ENCODE peak calls at places on chromosomes 6 and 20, in six cellular contexts. One of them, this sample, is unnamed.

GRCh38 chr6:105112577-105112976 is 67.2 kb downstream of the POPDC3 start:
- DNase-seq in right atrium auricular region: no peak
- DNase-seq in CD4-positive, alpha-beta T cell: no peak
- DNase-seq in RPMI7951: peak
- DNase-seq in adrenal gland: no peak
- DNase-seq in GM10248: no peak
- DNase-seq in this sample: no peak

GRCh38 chr6:152401978-152402377 is 235.2 kb downstream of the SYNE1 start:
- DNase-seq in adrenal gland: no peak
- DNase-seq in CD4-positive, alpha-beta T cell: no peak
- DNase-seq in GM10248: no peak
- DNase-seq in RPMI7951: peak
- DNase-seq in right atrium auricular region: no peak
- DNase-seq in this sample: no peak

GRCh38 chr6:147738089-147738488 is 229.6 kb downstream of the SAMD5 start:
- DNase-seq in RPMI7951: no peak
- DNase-seq in right atrium auricular region: no peak
- DNase-seq in GM10248: no peak
- DNase-seq in adrenal gland: no peak
- DNase-seq in CD4-positive, alpha-beta T cell: no peak
- DNase-seq in this sample: no peak

GRCh38 chr20:44038681-44039123 is 124.0 kb downstream of the TOX2 start:
- DNase-seq in adrenal gland: no peak
- DNase-seq in RPMI7951: no peak
- DNase-seq in CD4-positive, alpha-beta T cell: no peak
- DNase-seq in GM10248: no peak
- DNase-seq in right atrium auricular region: peak
- DNase-seq in this sample: no peak

GRCh38 chr6:5705256-5705655 is 301.5 kb downstream of the NRN1 start:
- DNase-seq in GM10248: no peak
- DNase-seq in right atrium auricular region: no peak
- DNase-seq in RPMI7951: no peak
- DNase-seq in CD4-positive, alpha-beta T cell: no peak
- DNase-seq in adrenal gland: no peak
- DNase-seq in this sample: no peak

GRCh38 chr20:31883829-31884228 is 13.4 kb downstream of the TTLL9 start:
- DNase-seq in right atrium auricular region: no peak
- DNase-seq in CD4-positive, alpha-beta T cell: no peak
- DNase-seq in GM10248: no peak
- DNase-seq in adrenal gland: no peak
- DNase-seq in RPMI7951: no peak
- DNase-seq in this sample: no peak

GRCh38 chr6:140203611-140204553 is 829.4 kb upstream of the CITED2 start:
- DNase-seq in RPMI7951: peak
- DNase-seq in GM10248: no peak
- DNase-seq in CD4-positive, alpha-beta T cell: no peak
- DNase-seq in right atrium auricular region: no peak
- DNase-seq in adrenal gland: no peak
- DNase-seq in this sample: peak

GRCh38 chr20:32155017-32155965 is 45.8 kb downstream of the TM9SF4 start:
- DNase-seq in adrenal gland: peak
- DNase-seq in RPMI7951: peak
- DNase-seq in CD4-positive, alpha-beta T cell: no peak
- DNase-seq in right atrium auricular region: peak
- DNase-seq in GM10248: peak
- DNase-seq in this sample: peak

GRCh38 chr6:21033575-21034026 is 499.3 kb downstream of the CDKAL1 start:
- DNase-seq in GM10248: no peak
- DNase-seq in adrenal gland: peak
- DNase-seq in CD4-positive, alpha-beta T cell: no peak
- DNase-seq in right atrium auricular region: peak
- DNase-seq in RPMI7951: peak
- DNase-seq in this sample: peak

GRCh38 chr6:5786321-5787053 is 220.2 kb downstream of the NRN1 start:
- DNase-seq in GM10248: no peak
- DNase-seq in adrenal gland: no peak
- DNase-seq in right atrium auricular region: no peak
- DNase-seq in CD4-positive, alpha-beta T cell: no peak
- DNase-seq in RPMI7951: peak
- DNase-seq in this sample: no peak

GRCh38 chr6:28489366-28490190 is 26.0 kb downstream of the GPX6 start:
- DNase-seq in RPMI7951: peak
- DNase-seq in right atrium auricular region: no peak
- DNase-seq in adrenal gland: peak
- DNase-seq in GM10248: peak
- DNase-seq in CD4-positive, alpha-beta T cell: peak
- DNase-seq in this sample: peak

GRCh38 chr6:10414766-10415592 is at the start of gene TFAP2A:
- DNase-seq in RPMI7951: peak
- DNase-seq in adrenal gland: no peak
- DNase-seq in GM10248: no peak
- DNase-seq in right atrium auricular region: no peak
- DNase-seq in CD4-positive, alpha-beta T cell: no peak
- DNase-seq in this sample: no peak

GRCh38 chr6:82006027-82006738 is 241.4 kb downstream of the IBTK start:
- DNase-seq in CD4-positive, alpha-beta T cell: no peak
- DNase-seq in right atrium auricular region: no peak
- DNase-seq in adrenal gland: no peak
- DNase-seq in GM10248: no peak
- DNase-seq in RPMI7951: peak
- DNase-seq in this sample: peak

GRCh38 chr20:41617059-41617921 is 887 bp downstream of the CHD6 start:
- DNase-seq in right atrium auricular region: no peak
- DNase-seq in adrenal gland: peak
- DNase-seq in GM10248: peak
- DNase-seq in RPMI7951: peak
- DNase-seq in CD4-positive, alpha-beta T cell: peak
- DNase-seq in this sample: no peak

GRCh38 chr20:59495894-59496510 is 108.3 kb upstream of the PHACTR3 start:
- DNase-seq in CD4-positive, alpha-beta T cell: peak
- DNase-seq in GM10248: peak
- DNase-seq in adrenal gland: peak
- DNase-seq in RPMI7951: peak
- DNase-seq in right atrium auricular region: peak
- DNase-seq in this sample: peak

GRCh38 chr6:168577496-168577895 is 136.5 kb downstream of the SMOC2 start:
- DNase-seq in CD4-positive, alpha-beta T cell: no peak
- DNase-seq in GM10248: no peak
- DNase-seq in RPMI7951: no peak
- DNase-seq in adrenal gland: no peak
- DNase-seq in right atrium auricular region: no peak
- DNase-seq in this sample: no peak

GRCh38 chr6:5763871-5764270 is 242.9 kb downstream of the NRN1 start:
- DNase-seq in RPMI7951: no peak
- DNase-seq in adrenal gland: no peak
- DNase-seq in right atrium auricular region: no peak
- DNase-seq in GM10248: peak
- DNase-seq in CD4-positive, alpha-beta T cell: no peak
- DNase-seq in this sample: no peak

GRCh38 chr6:27865952-27866369 is 46.2 kb downstream of the OR2B2 start:
- DNase-seq in GM10248: no peak
- DNase-seq in CD4-positive, alpha-beta T cell: peak
- DNase-seq in adrenal gland: no peak
- DNase-seq in RPMI7951: no peak
- DNase-seq in right atrium auricular region: no peak
- DNase-seq in this sample: no peak

GRCh38 chr6:169370666-169371343 is 117.2 kb upstream of the THBS2 start:
- DNase-seq in GM10248: no peak
- DNase-seq in right atrium auricular region: no peak
- DNase-seq in adrenal gland: no peak
- DNase-seq in RPMI7951: peak
- DNase-seq in CD4-positive, alpha-beta T cell: no peak
- DNase-seq in this sample: no peak

GRCh38 chr20:45469336-45470261 is at the start of gene WFDC2:
- DNase-seq in CD4-positive, alpha-beta T cell: no peak
- DNase-seq in adrenal gland: no peak
- DNase-seq in right atrium auricular region: no peak
- DNase-seq in GM10248: no peak
- DNase-seq in RPMI7951: no peak
- DNase-seq in this sample: no peak

GRCh38 chr20:51966296-51966971 is 164.1 kb upstream of the SALL4 start:
- DNase-seq in CD4-positive, alpha-beta T cell: no peak
- DNase-seq in right atrium auricular region: peak
- DNase-seq in GM10248: peak
- DNase-seq in adrenal gland: peak
- DNase-seq in RPMI7951: peak
- DNase-seq in this sample: peak

GRCh38 chr20:7362601-7363000 is 577.7 kb downstream of the HAO1 start:
- DNase-seq in GM10248: no peak
- DNase-seq in adrenal gland: no peak
- DNase-seq in CD4-positive, alpha-beta T cell: no peak
- DNase-seq in right atrium auricular region: no peak
- DNase-seq in RPMI7951: no peak
- DNase-seq in this sample: no peak

GRCh38 chr20:45291526-45291925 is 15.1 kb upstream of the RBPJL start:
- DNase-seq in GM10248: no peak
- DNase-seq in adrenal gland: no peak
- DNase-seq in CD4-positive, alpha-beta T cell: no peak
- DNase-seq in RPMI7951: no peak
- DNase-seq in right atrium auricular region: no peak
- DNase-seq in this sample: no peak

GRCh38 chr20:20821496-20822260 is 109.2 kb upstream of the RALGAPA2 start:
- DNase-seq in RPMI7951: peak
- DNase-seq in GM10248: no peak
- DNase-seq in right atrium auricular region: no peak
- DNase-seq in adrenal gland: no peak
- DNase-seq in CD4-positive, alpha-beta T cell: no peak
- DNase-seq in this sample: no peak

GRCh38 chr6:158095671-158096070 is 72.4 kb downstream of the SERAC1 start:
- DNase-seq in RPMI7951: no peak
- DNase-seq in right atrium auricular region: no peak
- DNase-seq in GM10248: no peak
- DNase-seq in adrenal gland: no peak
- DNase-seq in CD4-positive, alpha-beta T cell: no peak
- DNase-seq in this sample: no peak

GRCh38 chr20:3661060-3661820 is 2.0 kb downstream of the GFRA4 start:
- DNase-seq in CD4-positive, alpha-beta T cell: no peak
- DNase-seq in right atrium auricular region: no peak
- DNase-seq in RPMI7951: no peak
- DNase-seq in adrenal gland: no peak
- DNase-seq in GM10248: no peak
- DNase-seq in this sample: no peak